ENCODE peak calls at places on chromosomes 13 and 19, in eight cellular contexts. One of them, this sample, is unnamed.

GRCh38 chr13:67086260-67086659 is 143.9 kb downstream of the PCDH9 start:
- DNase-seq in WTC11: no peak
- DNase-seq in left lung: no peak
- DNase-seq in cardiac fibroblast: no peak
- DNase-seq in K562: no peak
- DNase-seq in epithelial cell of proximal tubule: no peak
- DNase-seq in AG10803: no peak
- DNase-seq in right lobe of liver: no peak
- DNase-seq in this sample: no peak

GRCh38 chr13:42990147-42990990 is 1.7 kb downstream of the EPSTI1 start:
- DNase-seq in left lung: no peak
- DNase-seq in AG10803: peak; percentile 56
- DNase-seq in right lobe of liver: no peak
- DNase-seq in K562: no peak
- DNase-seq in cardiac fibroblast: peak; percentile 42
- DNase-seq in epithelial cell of proximal tubule: no peak
- DNase-seq in WTC11: no peak
- DNase-seq in this sample: no peak

GRCh38 chr13:26036383-26036782 is 15.4 kb downstream of the SHISA2 start:
- DNase-seq in right lobe of liver: no peak
- DNase-seq in epithelial cell of proximal tubule: no peak
- DNase-seq in K562: no peak
- DNase-seq in WTC11: no peak
- DNase-seq in left lung: no peak
- DNase-seq in cardiac fibroblast: no peak
- DNase-seq in AG10803: no peak
- DNase-seq in this sample: no peak

GRCh38 chr19:38664503-38665211 is 17.2 kb downstream of the ACTN4 start:
- DNase-seq in cardiac fibroblast: no peak
- DNase-seq in right lobe of liver: no peak
- DNase-seq in epithelial cell of proximal tubule: no peak
- DNase-seq in WTC11: no peak
- DNase-seq in left lung: no peak
- DNase-seq in AG10803: no peak
- DNase-seq in K562: peak; percentile 81
- DNase-seq in this sample: no peak

GRCh38 chr19:19406878-19407639 is 1.6 kb downstream of the GATAD2A start:
- DNase-seq in left lung: no peak
- DNase-seq in WTC11: no peak
- DNase-seq in epithelial cell of proximal tubule: no peak
- DNase-seq in cardiac fibroblast: peak; percentile 63
- DNase-seq in AG10803: peak; percentile 57
- DNase-seq in right lobe of liver: peak; percentile 39
- DNase-seq in K562: no peak
- DNase-seq in this sample: no peak

GRCh38 chr13:92994056-92994455 is 232.6 kb upstream of the GPC6 start:
- DNase-seq in WTC11: no peak
- DNase-seq in AG10803: no peak
- DNase-seq in cardiac fibroblast: peak; percentile 57
- DNase-seq in left lung: no peak
- DNase-seq in epithelial cell of proximal tubule: no peak
- DNase-seq in right lobe of liver: no peak
- DNase-seq in K562: no peak
- DNase-seq in this sample: no peak

GRCh38 chr13:77521194-77521593 is 14.3 kb upstream of the SCEL start:
- DNase-seq in K562: no peak
- DNase-seq in epithelial cell of proximal tubule: peak; percentile 62
- DNase-seq in left lung: no peak
- DNase-seq in right lobe of liver: no peak
- DNase-seq in AG10803: no peak
- DNase-seq in cardiac fibroblast: peak; percentile 24
- DNase-seq in WTC11: no peak
- DNase-seq in this sample: no peak

GRCh38 chr19:33390120-33390907 is 16.8 kb downstream of the CEBPG start:
- DNase-seq in AG10803: peak; percentile 40
- DNase-seq in cardiac fibroblast: peak; percentile 25
- DNase-seq in right lobe of liver: peak; percentile 29
- DNase-seq in K562: no peak
- DNase-seq in epithelial cell of proximal tubule: no peak
- DNase-seq in WTC11: no peak
- DNase-seq in left lung: peak; percentile 80
- DNase-seq in this sample: no peak

GRCh38 chr19:42132851-42133528 is 744 bp upstream of the POU2F2 start:
- DNase-seq in K562: peak; percentile 97
- DNase-seq in right lobe of liver: peak; percentile 78
- DNase-seq in WTC11: peak; percentile 91
- DNase-seq in cardiac fibroblast: peak; percentile 51
- DNase-seq in epithelial cell of proximal tubule: no peak
- DNase-seq in left lung: peak; percentile 96
- DNase-seq in AG10803: peak; percentile 41
- DNase-seq in this sample: peak; percentile 87

GRCh38 chr19:42140125-42140754 is 8.0 kb upstream of the POU2F2 start:
- DNase-seq in epithelial cell of proximal tubule: no peak
- DNase-seq in right lobe of liver: peak; percentile 52
- DNase-seq in cardiac fibroblast: peak; percentile 74
- DNase-seq in WTC11: peak; percentile 91
- DNase-seq in AG10803: peak; percentile 60
- DNase-seq in left lung: no peak
- DNase-seq in K562: peak; percentile 62
- DNase-seq in this sample: peak; percentile 94

GRCh38 chr13:99689955-99690354 is 188.7 kb downstream of the TM9SF2 start:
- DNase-seq in epithelial cell of proximal tubule: no peak
- DNase-seq in WTC11: no peak
- DNase-seq in cardiac fibroblast: no peak
- DNase-seq in right lobe of liver: no peak
- DNase-seq in AG10803: no peak
- DNase-seq in left lung: no peak
- DNase-seq in K562: no peak
- DNase-seq in this sample: peak; percentile 15

GRCh38 chr13:43377955-43378354 is 354.6 kb downstream of the DNAJC15 start:
- DNase-seq in AG10803: no peak
- DNase-seq in WTC11: no peak
- DNase-seq in cardiac fibroblast: peak; percentile 85
- DNase-seq in K562: no peak
- DNase-seq in left lung: no peak
- DNase-seq in right lobe of liver: no peak
- DNase-seq in epithelial cell of proximal tubule: no peak
- DNase-seq in this sample: no peak

GRCh38 chr19:17214531-17215124 is 529 bp upstream of the USE1 start:
- DNase-seq in K562: peak; percentile 29
- DNase-seq in AG10803: no peak
- DNase-seq in epithelial cell of proximal tubule: no peak
- DNase-seq in left lung: no peak
- DNase-seq in right lobe of liver: no peak
- DNase-seq in WTC11: no peak
- DNase-seq in cardiac fibroblast: no peak
- DNase-seq in this sample: no peak

GRCh38 chr13:40445557-40445990 is 220.9 kb downstream of the FOXO1 start:
- DNase-seq in left lung: no peak
- DNase-seq in epithelial cell of proximal tubule: peak; percentile 97
- DNase-seq in AG10803: no peak
- DNase-seq in K562: no peak
- DNase-seq in right lobe of liver: peak; percentile 62
- DNase-seq in cardiac fibroblast: peak; percentile 98
- DNase-seq in WTC11: no peak
- DNase-seq in this sample: no peak

GRCh38 chr13:78601886-78602560 is 1.3 kb downstream of the POU4F1 start:
- DNase-seq in epithelial cell of proximal tubule: no peak
- DNase-seq in right lobe of liver: no peak
- DNase-seq in WTC11: no peak
- DNase-seq in K562: no peak
- DNase-seq in left lung: peak; percentile 66
- DNase-seq in AG10803: no peak
- DNase-seq in cardiac fibroblast: no peak
- DNase-seq in this sample: no peak

GRCh38 chr19:53867225-53868090 is at the start of gene MYADM:
- DNase-seq in K562: peak; percentile 97
- DNase-seq in AG10803: peak; percentile 99
- DNase-seq in left lung: peak; percentile 99
- DNase-seq in WTC11: peak; percentile 100
- DNase-seq in right lobe of liver: peak; percentile 95
- DNase-seq in cardiac fibroblast: peak; percentile 99
- DNase-seq in epithelial cell of proximal tubule: peak; percentile 71
- DNase-seq in this sample: peak; percentile 100

GRCh38 chr19:35549174-35549788 is 3.9 kb downstream of the TMEM147 start:
- DNase-seq in left lung: no peak
- DNase-seq in WTC11: peak; percentile 69
- DNase-seq in right lobe of liver: no peak
- DNase-seq in epithelial cell of proximal tubule: no peak
- DNase-seq in K562: peak; percentile 65
- DNase-seq in cardiac fibroblast: peak; percentile 78
- DNase-seq in AG10803: peak; percentile 66
- DNase-seq in this sample: peak; percentile 66

GRCh38 chr19:36638862-36639510 is 27.7 kb downstream of the ZNF461 start:
- DNase-seq in K562: no peak
- DNase-seq in epithelial cell of proximal tubule: no peak
- DNase-seq in right lobe of liver: no peak
- DNase-seq in cardiac fibroblast: peak; percentile 9
- DNase-seq in WTC11: no peak
- DNase-seq in left lung: no peak
- DNase-seq in AG10803: no peak
- DNase-seq in this sample: no peak

GRCh38 chr19:58439576-58440554 is at the start of gene ZNF132:
- DNase-seq in epithelial cell of proximal tubule: peak; percentile 97
- DNase-seq in WTC11: peak; percentile 88
- DNase-seq in cardiac fibroblast: peak; percentile 100
- DNase-seq in right lobe of liver: peak; percentile 88
- DNase-seq in AG10803: peak; percentile 100
- DNase-seq in left lung: peak; percentile 96
- DNase-seq in K562: no peak
- DNase-seq in this sample: peak; percentile 86

GRCh38 chr13:94121686-94122085 is 357.8 kb downstream of the DCT start:
- DNase-seq in WTC11: no peak
- DNase-seq in left lung: no peak
- DNase-seq in right lobe of liver: no peak
- DNase-seq in AG10803: peak; percentile 29
- DNase-seq in epithelial cell of proximal tubule: no peak
- DNase-seq in cardiac fibroblast: peak; percentile 45
- DNase-seq in K562: no peak
- DNase-seq in this sample: no peak

GRCh38 chr19:51786651-51787494 is 8.1 kb upstream of the FPR3 start:
- DNase-seq in AG10803: no peak
- DNase-seq in K562: no peak
- DNase-seq in right lobe of liver: no peak
- DNase-seq in WTC11: no peak
- DNase-seq in epithelial cell of proximal tubule: no peak
- DNase-seq in cardiac fibroblast: no peak
- DNase-seq in left lung: no peak
- DNase-seq in this sample: no peak

GRCh38 chr13:49435992-49436391 is 7.9 kb downstream of the CAB39L start:
- DNase-seq in right lobe of liver: no peak
- DNase-seq in epithelial cell of proximal tubule: no peak
- DNase-seq in left lung: no peak
- DNase-seq in cardiac fibroblast: peak; percentile 60
- DNase-seq in AG10803: peak; percentile 68
- DNase-seq in WTC11: no peak
- DNase-seq in K562: no peak
- DNase-seq in this sample: no peak

GRCh38 chr13:95039415-95039814 is 261.8 kb downstream of the ABCC4 start:
- DNase-seq in right lobe of liver: no peak
- DNase-seq in K562: no peak
- DNase-seq in left lung: no peak
- DNase-seq in WTC11: no peak
- DNase-seq in cardiac fibroblast: peak; percentile 22
- DNase-seq in epithelial cell of proximal tubule: no peak
- DNase-seq in AG10803: peak; percentile 9
- DNase-seq in this sample: no peak

GRCh38 chr13:44843403-44843802 is 145.9 kb downstream of the NUFIP1 start:
- DNase-seq in right lobe of liver: no peak
- DNase-seq in AG10803: peak; percentile 82
- DNase-seq in K562: no peak
- DNase-seq in cardiac fibroblast: peak; percentile 72
- DNase-seq in epithelial cell of proximal tubule: no peak
- DNase-seq in WTC11: no peak
- DNase-seq in left lung: no peak
- DNase-seq in this sample: no peak
- TF ChIP-seq CTCF in right lobe of liver: no peak
- TF ChIP-seq CTCF in AG10803: no peak
- TF ChIP-seq CTCF in K562: no peak
- TF ChIP-seq CTCF in cardiac fibroblast: no peak
- TF ChIP-seq CTCF in epithelial cell of proximal tubule: no peak
- TF ChIP-seq CTCF in WTC11: no peak
- TF ChIP-seq CTCF in left lung: no peak
- TF ChIP-seq CTCF in this sample: no peak

GRCh38 chr19:40620161-40620485 is 19.0 kb downstream of the LTBP4 start:
- DNase-seq in right lobe of liver: no peak
- DNase-seq in WTC11: no peak
- DNase-seq in left lung: no peak
- DNase-seq in cardiac fibroblast: no peak
- DNase-seq in K562: no peak
- DNase-seq in epithelial cell of proximal tubule: no peak
- DNase-seq in AG10803: no peak
- DNase-seq in this sample: no peak
- TF ChIP-seq CTCF in right lobe of liver: no peak
- TF ChIP-seq CTCF in WTC11: no peak
- TF ChIP-seq CTCF in left lung: no peak
- TF ChIP-seq CTCF in cardiac fibroblast: no peak
- TF ChIP-seq CTCF in K562: no peak
- TF ChIP-seq CTCF in epithelial cell of proximal tubule: no peak
- TF ChIP-seq CTCF in AG10803: no peak
- TF ChIP-seq CTCF in this sample: no peak

DNA sequence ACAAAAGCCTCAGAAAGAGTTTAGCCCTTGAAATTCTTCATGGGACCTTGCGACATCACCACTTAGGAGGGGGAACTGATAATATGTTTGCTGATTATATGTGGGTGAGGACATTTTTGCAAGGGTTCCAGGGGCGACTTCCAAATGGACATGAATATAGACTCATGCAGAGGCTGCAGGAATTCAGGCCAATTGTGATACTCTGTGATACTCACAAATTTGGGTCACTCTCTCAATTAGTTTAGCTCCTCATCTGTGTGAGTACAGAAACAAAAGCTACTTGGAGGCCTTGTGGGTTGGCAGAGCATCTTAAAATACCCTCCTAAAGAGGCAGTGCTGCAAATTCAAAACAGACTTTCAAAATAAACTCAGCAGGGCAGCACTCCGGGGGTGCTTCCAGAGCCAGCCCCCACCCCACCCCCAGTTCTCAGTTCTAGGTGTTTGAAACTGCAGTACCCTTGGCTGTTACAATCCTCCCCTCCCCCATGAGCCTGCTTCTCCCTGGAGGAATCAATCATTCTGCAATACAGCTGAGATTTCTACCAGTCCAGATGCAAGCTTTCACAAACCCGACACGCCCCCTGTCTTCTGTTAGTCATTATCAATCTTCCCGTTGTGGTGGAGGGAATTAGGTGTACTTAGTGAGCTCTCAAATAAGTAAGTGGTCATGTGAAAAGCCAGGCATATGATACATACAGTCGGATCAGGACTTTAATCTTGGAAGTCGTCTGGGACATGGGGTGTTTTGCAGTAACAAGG is 96.9 kb upstream of the MBNL2 start:
- DNase-seq in WTC11: peak; percentile 15
- DNase-seq in cardiac fibroblast: peak; percentile 81
- DNase-seq in K562: no peak
- DNase-seq in epithelial cell of proximal tubule: no peak
- DNase-seq in left lung: no peak
- DNase-seq in AG10803: peak; percentile 75
- DNase-seq in right lobe of liver: no peak
- DNase-seq in this sample: peak; percentile 58
- TF ChIP-seq CTCF in WTC11: no peak
- TF ChIP-seq CTCF in cardiac fibroblast: no peak
- TF ChIP-seq CTCF in K562: no peak
- TF ChIP-seq CTCF in epithelial cell of proximal tubule: peak; percentile 23
- TF ChIP-seq CTCF in left lung: no peak
- TF ChIP-seq CTCF in AG10803: no peak
- TF ChIP-seq CTCF in right lobe of liver: no peak
- TF ChIP-seq CTCF in this sample: no peak

GRCh38 chr13:112587767-112588489 is at the start of gene TUBGCP3:
- DNase-seq in epithelial cell of proximal tubule: no peak
- DNase-seq in AG10803: peak; percentile 81
- DNase-seq in left lung: peak; percentile 97
- DNase-seq in WTC11: peak; percentile 82
- DNase-seq in K562: peak; percentile 69
- DNase-seq in right lobe of liver: peak; percentile 86
- DNase-seq in cardiac fibroblast: peak; percentile 82
- DNase-seq in this sample: peak; percentile 81
- TF ChIP-seq CTCF in epithelial cell of proximal tubule: no peak
- TF ChIP-seq CTCF in AG10803: no peak
- TF ChIP-seq CTCF in left lung: no peak
- TF ChIP-seq CTCF in WTC11: no peak
- TF ChIP-seq CTCF in K562: no peak
- TF ChIP-seq CTCF in right lobe of liver: peak; percentile 32
- TF ChIP-seq CTCF in cardiac fibroblast: no peak
- TF ChIP-seq CTCF in this sample: no peak

This sample was measured in nephron progenitor cell.